ENCODE peak calls at places on chromosomes 7 and 10, in seven cellular contexts. C, A, X, Y, U, I and P are unnamed samples.

GRCh38 chr10:92024700-92025099 is 101.1 kb downstream of the BTAF1 start:
- DNase-seq in C (no peak), A (no peak), X (no peak), Y (no peak), U (no peak), I (no peak), P (no peak)

GRCh38 chr7:47091141-47091540 is 490.8 kb downstream of the TNS3 start:
- DNase-seq in C (no peak), A (no peak), X (no peak), Y (no peak), U (no peak), I (no peak), P (no peak)

GRCh38 chr10:80260295-80261243 is 28.9 kb downstream of the MAT1A start:
- DNase-seq in C (peak; percentile 89), A (no peak), X (no peak), Y (no peak), U (no peak), I (peak; percentile 50), P (no peak)

GRCh38 chr7:29106128-29106988 is 40.0 kb downstream of the CPVL start:
- DNase-seq in C (peak; percentile 74), A (peak; percentile 39), X (no peak), Y (no peak), U (peak; percentile 36), I (peak; percentile 46), P (peak; percentile 57)

GRCh38 chr10:121134711-121135110 is 283.5 kb downstream of the WDR11 start:
- DNase-seq in C (no peak), A (no peak), X (no peak), Y (no peak), U (no peak), I (no peak), P (no peak)

GRCh38 chr10:55803055-55803454 is 558.0 kb downstream of the ZWINT start:
- DNase-seq in C (no peak), A (no peak), X (no peak), Y (no peak), U (no peak), I (no peak), P (no peak)

GRCh38 chr10:19815478-19816419 is 483 bp upstream of the PLXDC2 start:
- DNase-seq in C (peak; percentile 95), A (no peak), X (peak; percentile 88), Y (no peak), U (peak; percentile 87), I (peak; percentile 76), P (peak; percentile 87)

GRCh38 chr7:5375925-5376324 is 47.7 kb downstream of the TNRC18 start:
- DNase-seq in C (no peak), A (no peak), X (no peak), Y (peak; percentile 10), U (no peak), I (no peak), P (no peak)

GRCh38 chr10:17249820-17250219 is 21.8 kb downstream of the VIM start:
- DNase-seq in C (no peak), A (peak; percentile 29), X (no peak), Y (no peak), U (no peak), I (no peak), P (no peak)

DNA sequence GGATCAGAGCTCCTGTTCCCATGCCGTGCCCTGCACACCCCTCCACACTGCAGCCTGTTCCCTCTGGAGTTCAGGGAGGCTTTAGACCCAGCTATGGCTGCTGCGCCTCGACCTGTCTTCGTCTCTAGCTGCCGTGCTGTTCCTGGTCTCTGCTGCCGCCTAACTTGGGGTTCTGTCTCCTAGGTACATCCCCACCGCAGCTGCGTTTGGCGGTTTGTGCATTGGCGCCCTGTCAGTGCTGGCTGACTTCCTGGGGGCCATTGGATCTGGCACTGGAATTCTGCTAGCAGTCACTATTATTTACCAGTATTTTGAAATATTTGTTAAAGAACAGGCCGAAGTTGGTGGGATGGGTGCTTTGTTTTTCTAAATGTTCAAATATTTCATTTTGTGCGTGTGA is 31.6 kb downstream of the NUDT5 start:
- DNase-seq in C (no peak), A (no peak), X (no peak), Y (no peak), U (no peak), I (no peak), P (no peak)
- H3K27ac ChIP-seq in C (no peak overlapping the region), A (no peak overlapping the region), X (no peak overlapping the region), Y (no peak overlapping the region), U (no peak overlapping the region), I (no peak overlapping the region), P (no peak overlapping the region)

GRCh38 chr7:65910237-65910636 is 37.4 kb downstream of the VKORC1L1 start:
- DNase-seq in C (no peak), A (no peak), X (no peak), Y (no peak), U (no peak), I (no peak), P (no peak)
- H3K27ac ChIP-seq in C (no peak overlapping the region), A (no peak overlapping the region), X (no peak overlapping the region), Y (no peak overlapping the region), U (no peak overlapping the region), I (no peak overlapping the region), P (no peak overlapping the region)

GRCh38 chr10:96747734-96748550 is 27.6 kb upstream of the PIK3AP1 start:
- DNase-seq in C (no peak), A (no peak), X (no peak), Y (no peak), U (no peak), I (no peak), P (no peak)
- H3K27ac ChIP-seq in C (no peak overlapping the region), A (no peak overlapping the region), X (no peak overlapping the region), Y (no peak overlapping the region), U (no peak overlapping the region), I (no peak overlapping the region), P (no peak overlapping the region)

GRCh38 chr7:105298439-105298894 is 90.3 kb downstream of the SRPK2 start:
- DNase-seq in C (peak; percentile 58), A (no peak), X (no peak), Y (no peak), U (no peak), I (no peak), P (no peak)
- H3K27ac ChIP-seq in C (no peak overlapping the region), A (no peak overlapping the region), X (no peak overlapping the region), Y (no peak overlapping the region), U (no peak overlapping the region), I (no peak overlapping the region), P (no peak overlapping the region)

GRCh38 chr10:70253878-70254765 is 20.9 kb upstream of the PPA1 start:
- DNase-seq in C (no peak), A (no peak), X (no peak), Y (no peak), U (no peak), I (no peak), P (no peak)
- H3K27ac ChIP-seq in C (no peak overlapping the region), A (no peak overlapping the region), X (no peak overlapping the region), Y (no peak overlapping the region), U (no peak overlapping the region), I (no peak overlapping the region), P (no peak overlapping the region)

DNA sequence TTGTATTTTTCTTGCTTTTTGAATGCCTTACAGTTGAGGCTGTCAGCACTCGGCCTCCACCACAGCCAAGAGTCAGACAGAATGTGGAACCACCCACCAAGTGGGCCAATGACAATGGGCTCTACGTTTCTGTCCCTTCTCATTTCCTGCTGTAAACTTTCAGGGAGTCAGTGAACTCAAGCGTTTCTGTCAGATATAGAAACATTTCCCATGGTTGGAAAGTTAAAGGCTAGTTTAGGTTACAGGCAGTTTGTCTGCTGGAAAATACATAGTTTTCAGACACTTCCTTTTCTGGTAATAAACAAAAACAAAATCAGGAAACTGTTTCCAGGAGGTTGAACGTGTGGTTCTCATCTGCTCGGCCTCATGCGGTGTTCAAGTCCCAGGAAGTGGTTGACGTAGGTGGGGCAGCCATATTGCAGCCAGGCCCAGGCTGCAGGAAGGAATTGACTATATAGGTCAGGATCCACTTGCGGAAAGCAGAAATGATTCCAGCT is 245.1 kb downstream of the CAMK1D start:
- DNase-seq in C (no peak), A (no peak), X (no peak), Y (peak; percentile 14), U (no peak), I (no peak), P (no peak)
- H3K27ac ChIP-seq in C (no peak overlapping the region), A (no peak overlapping the region), X (no peak overlapping the region), Y (peak overlapping the region; percentile 26), U (no peak overlapping the region), I (no peak overlapping the region), P (peak overlapping the region; percentile 8)

GRCh38 chr7:140044251-140044650 is 18.5 kb downstream of the PARP12 start:
- DNase-seq in C (no peak), A (no peak), X (no peak), Y (no peak), U (no peak), I (no peak), P (no peak)
- H3K27ac ChIP-seq in C (no peak overlapping the region), A (no peak overlapping the region), X (no peak overlapping the region), Y (no peak overlapping the region), U (no peak overlapping the region), I (no peak overlapping the region), P (no peak overlapping the region)

GRCh38 chr10:62778125-62778524 is 26.4 kb upstream of the ADO start:
- DNase-seq in C (no peak), A (no peak), X (no peak), Y (no peak), U (no peak), I (no peak), P (no peak)

DNA sequence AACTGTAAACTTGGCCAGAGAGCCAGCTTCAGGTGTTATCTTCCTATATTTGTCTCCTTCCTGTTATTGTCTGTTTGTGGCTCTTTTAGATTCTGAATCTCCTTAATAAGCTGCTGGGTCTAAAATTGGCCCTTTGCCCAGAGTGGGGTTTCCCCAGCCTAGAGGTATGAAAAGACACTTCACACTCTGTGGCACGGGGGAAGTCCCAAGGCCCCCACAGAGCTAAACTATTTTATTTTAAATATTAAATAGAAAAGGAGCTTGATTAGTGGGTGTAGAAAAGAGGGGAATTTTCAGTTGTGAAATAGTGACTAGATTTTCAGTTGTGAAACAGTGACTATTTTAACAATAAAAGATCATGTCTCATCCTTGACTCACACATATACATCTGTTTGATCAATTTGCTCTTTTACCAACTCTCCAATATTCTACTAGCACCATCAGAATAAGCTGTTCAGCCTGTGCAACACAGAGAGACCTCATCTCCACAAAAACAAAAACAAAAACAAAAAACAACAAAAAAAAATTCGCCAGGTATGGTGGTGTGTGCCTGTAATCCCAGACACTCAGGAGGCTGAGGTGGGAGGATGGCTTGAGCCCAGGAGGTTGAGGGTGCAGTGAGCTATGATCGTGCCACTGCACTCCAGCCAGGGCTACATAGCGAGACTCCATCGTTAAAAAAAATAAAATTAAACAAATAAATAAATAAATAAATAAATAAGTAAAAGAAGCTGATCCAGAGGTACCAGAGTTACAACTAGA is 24.9 kb upstream of the ADO start:
- DNase-seq in C (no peak), A (no peak), X (no peak), Y (peak; percentile 82), U (no peak), I (no peak), P (no peak)
- H3K27ac ChIP-seq in C (no peak overlapping the region), A (no peak overlapping the region), X (no peak overlapping the region), Y (no peak overlapping the region), U (no peak overlapping the region), I (no peak overlapping the region), P (no peak overlapping the region)